ENCODE peak calls at places on chromosomes 12 and 14, in four cellular contexts. R, O, K and Q are unnamed samples.

GRCh38 chr12:130993759-130994670 is 40.3 kb downstream of the ADGRD1 start:
- DNase-seq in R (no peak), O (no peak), K (no peak), Q (no peak)

GRCh38 chr12:78951746-78952532 is 87.4 kb downstream of the SYT1 start:
- DNase-seq in R (no peak), O (peak; percentile 23), K (peak; percentile 9), Q (no peak)

GRCh38 chr14:67490201-67490600 is 1.7 kb upstream of the TMEM229B start:
- DNase-seq in R (no peak), O (no peak), K (no peak), Q (no peak)

GRCh38 chr12:113822986-113823385 is 143.1 kb downstream of the RBM19 start:
- DNase-seq in R (no peak), O (no peak), K (no peak), Q (no peak)

GRCh38 chr14:79668941-79669340 is 542.4 kb downstream of the DIO2 start:
- DNase-seq in R (no peak), O (no peak), K (no peak), Q (no peak)

GRCh38 chr14:77353469-77354141 is 23.3 kb downstream of the TMED8 start:
- DNase-seq in R (no peak), O (no peak), K (no peak), Q (no peak)

GRCh38 chr12:2283910-2284309 is 231.1 kb downstream of the CACNA1C start:
- DNase-seq in R (no peak), O (no peak), K (peak; percentile 28), Q (peak; percentile 73)

GRCh38 chr12:66541446-66541845 is 137.4 kb downstream of the GRIP1 start:
- DNase-seq in R (no peak), O (no peak), K (no peak), Q (no peak)

GRCh38 chr12:109776624-109777023 is 56.6 kb downstream of the TRPV4 start:
- DNase-seq in R (no peak), O (no peak), K (no peak), Q (no peak)

GRCh38 chr14:52551696-52552062 is 626 bp downstream of the TXNDC16 start:
- DNase-seq in R (no peak), O (peak; percentile 40), K (peak; percentile 55), Q (peak; percentile 52)

GRCh38 chr12:113994051-113994450 is 27.9 kb upstream of the RBM19 start:
- DNase-seq in R (no peak), O (no peak), K (no peak), Q (no peak)

GRCh38 chr12:74725154-74725553 is 187.5 kb downstream of the ATXN7L3B start:
- DNase-seq in R (no peak), O (no peak), K (no peak), Q (peak; percentile 72)

GRCh38 chr12:39047539-39048078 is 142.2 kb upstream of the CPNE8 start:
- DNase-seq in R (no peak), O (no peak), K (no peak), Q (no peak)

GRCh38 chr12:106861984-106862894 is 87.8 kb downstream of the RIC8B start:
- DNase-seq in R (no peak), O (peak; percentile 34), K (peak; percentile 62), Q (peak; percentile 76)

GRCh38 chr12:42143401-42144173 is 1.1 kb downstream of the GXYLT1 start:
- DNase-seq in R (peak; percentile 5), O (peak; percentile 41), K (peak; percentile 48), Q (peak; percentile 44)

GRCh38 chr14:92613008-92613658 is 99.6 kb downstream of the RIN3 start:
- DNase-seq in R (peak; percentile 88), O (no peak), K (no peak), Q (peak; percentile 34)

GRCh38 chr12:93595336-93595735 is 22.9 kb downstream of the SOCS2 start:
- DNase-seq in R (no peak), O (no peak), K (no peak), Q (no peak)

GRCh38 chr12:45122776-45123380 is 72.0 kb upstream of the DBX2 start:
- DNase-seq in R (peak; percentile 69), O (peak; percentile 27), K (peak; percentile 5), Q (peak; percentile 31)

GRCh38 chr12:80701388-80701787 is 6.0 kb upstream of the MYF6 start:
- DNase-seq in R (no peak), O (no peak), K (no peak), Q (peak; percentile 44)

GRCh38 chr12:38155526-38156496 is 160.8 kb upstream of the ALG10B start:
- DNase-seq in R (no peak), O (no peak), K (no peak), Q (no peak)

GRCh38 chr12:12608557-12608957 is 3.1 kb upstream of the CREBL2 start:
- DNase-seq in R (no peak), O (peak; percentile 44), K (no peak), Q (peak; percentile 8)

GRCh38 chr14:101843665-101844064 is 82.2 kb downstream of the PPP2R5C start:
- DNase-seq in R (peak; percentile 30), O (no peak), K (no peak), Q (no peak)

GRCh38 chr14:92986254-92987147 is 63.6 kb downstream of the CHGA start:
- DNase-seq in R (no peak), O (no peak), K (peak; percentile 28), Q (peak; percentile 24)

GRCh38 chr12:118553856-118554504 is 177.6 kb downstream of the SUDS3 start:
- DNase-seq in R (peak; percentile 64), O (no peak), K (no peak), Q (no peak)

GRCh38 chr12:3727877-3728632 is 24.9 kb downstream of the CRACR2A start:
- DNase-seq in R (peak; percentile 44), O (no peak), K (peak; percentile 89), Q (peak; percentile 48)

GRCh38 chr14:103543140-103543539 is 14.1 kb downstream of the TRMT61A start:
- DNase-seq in R (no peak), O (no peak), K (no peak), Q (no peak)

GRCh38 chr14:103542545-103543088 is 13.6 kb downstream of the TRMT61A start:
- DNase-seq in R (peak; percentile 88), O (no peak), K (no peak), Q (no peak)

GRCh38 chr14:103541494-103541943 is 12.5 kb downstream of the TRMT61A start:
- DNase-seq in R (no peak), O (no peak), K (no peak), Q (no peak)

GRCh38 chr14:103540816-103541493 is 12.0 kb downstream of the TRMT61A start:
- DNase-seq in R (no peak), O (no peak), K (no peak), Q (no peak)

GRCh38 chr14:103541944-103542544 is 13.0 kb downstream of the TRMT61A start:
- DNase-seq in R (peak; percentile 27), O (no peak), K (no peak), Q (no peak)
- H3K9ac ChIP-seq in R (peak overlapping the region; percentile 69), O (no peak overlapping the region), K (peak overlapping the region; percentile 80), Q (peak overlapping the region; percentile 23)

GRCh38 chr12:129538137-129538536 is 365.7 kb downstream of the TMEM132D start:
- DNase-seq in R (no peak), O (no peak), K (no peak), Q (no peak)
- H3K9ac ChIP-seq in R (no peak overlapping the region), O (no peak overlapping the region), K (no peak overlapping the region), Q (no peak overlapping the region)

DNA sequence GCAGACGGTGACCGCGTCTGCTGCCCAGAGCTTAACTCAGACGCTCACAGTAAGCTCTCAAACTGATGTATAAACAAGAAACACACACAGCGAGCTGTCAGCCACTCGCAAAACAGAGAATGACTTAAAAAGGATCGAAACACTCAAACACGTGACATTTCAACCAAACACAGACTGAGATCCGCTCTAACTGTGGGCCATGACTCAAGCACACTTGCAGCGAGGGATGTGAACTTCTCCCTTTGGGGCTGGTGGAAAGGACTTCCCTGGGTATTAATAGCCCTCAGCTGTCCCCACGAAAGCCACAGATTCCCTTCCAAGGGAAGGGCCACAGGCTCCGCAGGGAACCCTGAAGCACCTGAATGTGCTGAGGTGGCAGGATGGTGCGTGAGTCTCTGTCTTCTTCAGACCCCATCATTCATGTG is 29.1 kb downstream of the CCDC88C start:
- DNase-seq in R (no peak), O (no peak), K (peak; percentile 85), Q (peak; percentile 74)
- H3K9ac ChIP-seq in R (no peak overlapping the region), O (no peak overlapping the region), K (no peak overlapping the region), Q (no peak overlapping the region)

DNA sequence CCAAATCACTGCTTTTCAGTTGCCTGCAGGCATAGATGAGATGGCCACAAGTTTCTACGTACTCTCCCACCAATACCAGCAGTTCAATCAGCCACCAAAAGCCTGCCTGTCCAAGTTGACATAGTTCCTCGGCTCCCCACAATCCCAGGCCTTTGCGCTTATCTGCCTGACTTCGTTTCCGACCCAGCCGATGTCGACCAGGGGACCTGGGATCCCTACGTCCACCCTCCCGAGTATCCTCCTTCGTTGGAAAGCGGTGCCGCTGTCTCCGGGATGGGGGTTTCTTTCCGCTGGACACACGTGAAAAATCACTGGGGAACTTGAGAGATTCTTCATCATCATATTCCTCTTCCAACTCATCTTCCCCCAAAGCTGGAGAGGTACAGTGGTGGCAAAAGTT is 1.6 kb downstream of the DNAJC14 start:
- DNase-seq in R (no peak), O (no peak), K (no peak), Q (no peak)
- H3K9ac ChIP-seq in R (peak overlapping the region; percentile 53), O (no peak overlapping the region), K (peak overlapping the region; percentile 91), Q (no peak overlapping the region)

GRCh38 chr14:71714225-71714624 is 218.0 kb upstream of the RGS6 start:
- DNase-seq in R (no peak), O (peak; percentile 45), K (no peak), Q (peak; percentile 97)
- H3K9ac ChIP-seq in R (no peak overlapping the region), O (no peak overlapping the region), K (peak overlapping the region; percentile 15), Q (no peak overlapping the region)